ENCODE peak calls at places on chromosomes 1 and 21, in seven cellular contexts. P, Z, W, H, Y, I and R are unnamed samples.

GRCh38 chr1:67451377-67451776 is 21.2 kb upstream of the SERBP1 start:
- DNase-seq in W (no peak), I (no peak), Z (no peak), H (no peak), P (no peak), Y (no peak), R (no peak)

GRCh38 chr1:168637350-168637991 is 61.1 kb downstream of the XCL1 start:
- DNase-seq in H (peak), I (no peak), W (no peak), P (no peak), Y (no peak), Z (no peak), R (peak)

GRCh38 chr1:204975568-204976235 is 67.3 kb upstream of the CNTN2 start:
- DNase-seq in Z (no peak), Y (no peak), W (no peak), I (peak), P (no peak), H (peak), R (no peak)

GRCh38 chr1:156664949-156665411 is 12.2 kb downstream of the NES start:
- DNase-seq in I (no peak), P (no peak), Y (no peak), Z (no peak), W (peak), H (no peak), R (no peak)

GRCh38 chr1:13792429-13792828 is 92.4 kb downstream of the PRDM2 start:
- DNase-seq in H (no peak), Y (no peak), W (no peak), P (no peak), I (peak), Z (no peak), R (no peak)

GRCh38 chr1:87706198-87706597 is 377.5 kb downstream of the LMO4 start:
- DNase-seq in Z (no peak), H (no peak), W (no peak), Y (no peak), I (peak), P (no peak), R (no peak)

GRCh38 chr21:31335957-31336738 is 7.9 kb downstream of the TIAM1 start:
- DNase-seq in I (peak), Y (peak), W (no peak), H (no peak), Z (no peak), P (peak), R (no peak)

GRCh38 chr1:83034846-83035245 is 964.1 kb downstream of the TTLL7 start:
- DNase-seq in W (no peak), I (no peak), Y (no peak), Z (no peak), P (no peak), H (no peak), R (no peak)

GRCh38 chr1:206979379-206980043 is 9.3 kb upstream of the FCAMR start:
- DNase-seq in H (peak), Z (no peak), Y (no peak), P (no peak), W (no peak), I (no peak), R (no peak)

GRCh38 chr1:226060976-226061792 is 1.3 kb upstream of the H3-3A start:
- DNase-seq in I (no peak), P (no peak), W (no peak), H (no peak), Y (no peak), Z (no peak), R (no peak)

GRCh38 chr1:197319631-197320030 is 51.6 kb downstream of the CRB1 start:
- DNase-seq in W (no peak), P (no peak), H (peak), Y (no peak), I (no peak), Z (no peak), R (no peak)

GRCh38 chr1:18836654-18837053 is 22.8 kb downstream of the TAS1R2 start:
- DNase-seq in W (no peak), P (no peak), Z (no peak), H (no peak), I (no peak), Y (no peak), R (no peak)

GRCh38 chr1:180166436-180166800 is 11.7 kb downstream of the QSOX1 start:
- DNase-seq in H (no peak), W (no peak), Y (no peak), Z (no peak), P (no peak), I (no peak), R (no peak)

GRCh38 chr1:25065246-25066238 is 135.5 kb upstream of the RUNX3 start:
- DNase-seq in I (peak), Z (peak), W (peak), Y (no peak), H (no peak), P (no peak), R (no peak)

GRCh38 chr21:46066843-46067331 is 31.0 kb upstream of the COL6A2 start:
- DNase-seq in P (no peak), Z (no peak), I (no peak), Y (no peak), W (no peak), H (no peak), R (no peak)

GRCh38 chr1:12142891-12143630 is 23.7 kb upstream of the TNFRSF1B start:
- DNase-seq in I (no peak), H (no peak), Y (no peak), P (no peak), W (peak), Z (no peak), R (no peak)

GRCh38 chr1:36091141-36091540 is 2.4 kb downstream of the ADPRS start:
- DNase-seq in Y (no peak), H (no peak), Z (no peak), W (no peak), P (no peak), I (no peak), R (no peak)

GRCh38 chr1:115077984-115078330 is 11.3 kb downstream of the TSPAN2 start:
- DNase-seq in H (no peak), Z (no peak), P (no peak), W (no peak), I (no peak), Y (no peak), R (no peak)

GRCh38 chr1:168202941-168203654 is 22.7 kb upstream of the SFT2D2 start:
- DNase-seq in Z (no peak), P (no peak), W (no peak), Y (no peak), H (no peak), I (peak), R (no peak)

GRCh38 chr1:16375521-16376359 is 8.7 kb downstream of the SZRD1 start:
- DNase-seq in Z (no peak), Y (no peak), H (no peak), P (peak), W (no peak), I (no peak), R (peak)

GRCh38 chr1:152774875-152775274 is at the start of gene LCE1F:
- DNase-seq in I (no peak), P (no peak), W (no peak), H (no peak), Z (no peak), Y (no peak), R (no peak)

GRCh38 chr1:165876121-165876520 is 48.7 kb downstream of the UCK2 start:
- DNase-seq in I (no peak), P (no peak), Z (no peak), Y (no peak), H (no peak), W (no peak), R (no peak)

GRCh38 chr1:1349256-1350012 is at the start of gene DVL1:
- DNase-seq in H (peak), Z (peak), I (peak), W (no peak), P (peak), Y (peak), R (no peak)

GRCh38 chr1:246067432-246068021 is 439.6 kb downstream of the SMYD3 start:
- DNase-seq in Z (no peak), P (no peak), W (no peak), Y (no peak), I (no peak), H (no peak), R (no peak)

GRCh38 chr1:150152182-150152536 is 2.4 kb downstream of the PLEKHO1 start:
- DNase-seq in H (no peak), I (no peak), Y (no peak), P (no peak), W (no peak), Z (no peak), R (no peak)

GRCh38 chr1:45854724-45855123 is 51.3 kb downstream of the MAST2 start:
- DNase-seq in Y (no peak), W (no peak), I (no peak), H (no peak), P (no peak), Z (no peak), R (no peak)

GRCh38 chr1:5691795-5692517 is 300.3 kb downstream of the NPHP4 start:
- DNase-seq in Y (no peak), W (no peak), H (no peak), Z (no peak), I (no peak), P (no peak), R (no peak)

GRCh38 chr21:30984897-30985296 is 53.4 kb downstream of the KRTAP19-8 start:
- DNase-seq in H (peak), W (no peak), P (no peak), I (no peak), Y (no peak), Z (no peak), R (no peak)

GRCh38 chr1:210556475-210556874 is 227.8 kb downstream of the HHAT start:
- DNase-seq in W (no peak), Z (no peak), I (no peak), Y (no peak), H (no peak), P (no peak), R (no peak)